ENCODE peak calls at places on chromosome 20, in four cellular contexts. One of them, this sample, is unnamed.

GRCh38 chr20:46226602-46227001 is 81.7 kb downstream of the CDH22 start:
- DNase-seq in activated CD8-positive, alpha-beta memory T cell treated with anti-CD3 and anti-CD28 coated beads, Interleukin-2, amount 50 U/mL, for 4 hours: no peak
- DNase-seq in stromal cell of bone marrow: no peak
- DNase-seq in heart left ventricle: no peak
- DNase-seq in this sample: no peak

GRCh38 chr20:57330998-57331397 is 1.4 kb downstream of the SPO11 start:
- DNase-seq in stromal cell of bone marrow: peak; percentile 15
- DNase-seq in heart left ventricle: no peak
- DNase-seq in activated CD8-positive, alpha-beta memory T cell treated with anti-CD3 and anti-CD28 coated beads, Interleukin-2, amount 50 U/mL, for 4 hours: no peak
- DNase-seq in this sample: no peak

GRCh38 chr20:38426006-38426405 is 9.1 kb downstream of the SNHG17 start:
- DNase-seq in heart left ventricle: peak; percentile 36
- DNase-seq in stromal cell of bone marrow: peak; percentile 92
- DNase-seq in activated CD8-positive, alpha-beta memory T cell treated with anti-CD3 and anti-CD28 coated beads, Interleukin-2, amount 50 U/mL, for 4 hours: no peak
- DNase-seq in this sample: no peak

GRCh38 chr20:54618412-54618811 is 143.0 kb downstream of the DOK5 start:
- DNase-seq in heart left ventricle: no peak
- DNase-seq in activated CD8-positive, alpha-beta memory T cell treated with anti-CD3 and anti-CD28 coated beads, Interleukin-2, amount 50 U/mL, for 4 hours: no peak
- DNase-seq in stromal cell of bone marrow: no peak
- DNase-seq in this sample: no peak

GRCh38 chr20:47751449-47751848 is 33.8 kb downstream of the SULF2 start:
- DNase-seq in heart left ventricle: no peak
- DNase-seq in activated CD8-positive, alpha-beta memory T cell treated with anti-CD3 and anti-CD28 coated beads, Interleukin-2, amount 50 U/mL, for 4 hours: no peak
- DNase-seq in stromal cell of bone marrow: no peak
- DNase-seq in this sample: no peak

GRCh38 chr20:18361678-18362077 is 73.4 kb downstream of the ZNF133 start:
- DNase-seq in stromal cell of bone marrow: no peak
- DNase-seq in heart left ventricle: no peak
- DNase-seq in activated CD8-positive, alpha-beta memory T cell treated with anti-CD3 and anti-CD28 coated beads, Interleukin-2, amount 50 U/mL, for 4 hours: no peak
- DNase-seq in this sample: no peak

GRCh38 chr20:23880426-23880825 is 878 bp upstream of the CST5 start:
- DNase-seq in stromal cell of bone marrow: no peak
- DNase-seq in heart left ventricle: no peak
- DNase-seq in activated CD8-positive, alpha-beta memory T cell treated with anti-CD3 and anti-CD28 coated beads, Interleukin-2, amount 50 U/mL, for 4 hours: no peak
- DNase-seq in this sample: no peak

GRCh38 chr20:46011631-46012482 is 3.1 kb downstream of the MMP9 start:
- DNase-seq in stromal cell of bone marrow: no peak
- DNase-seq in activated CD8-positive, alpha-beta memory T cell treated with anti-CD3 and anti-CD28 coated beads, Interleukin-2, amount 50 U/mL, for 4 hours: peak; percentile 34
- DNase-seq in heart left ventricle: peak; percentile 60
- DNase-seq in this sample: peak; percentile 72

GRCh38 chr20:57414867-57415592 is 23.8 kb downstream of the RBM38 start:
- DNase-seq in heart left ventricle: peak; percentile 17
- DNase-seq in activated CD8-positive, alpha-beta memory T cell treated with anti-CD3 and anti-CD28 coated beads, Interleukin-2, amount 50 U/mL, for 4 hours: no peak
- DNase-seq in stromal cell of bone marrow: no peak
- DNase-seq in this sample: no peak

GRCh38 chr20:50281831-50282591 is 91.4 kb downstream of the CEBPB start:
- DNase-seq in stromal cell of bone marrow: no peak
- DNase-seq in activated CD8-positive, alpha-beta memory T cell treated with anti-CD3 and anti-CD28 coated beads, Interleukin-2, amount 50 U/mL, for 4 hours: no peak
- DNase-seq in heart left ventricle: peak; percentile 24
- DNase-seq in this sample: no peak

GRCh38 chr20:53774487-53775203 is 181.0 kb upstream of the ZNF217 start:
- DNase-seq in stromal cell of bone marrow: peak; percentile 92
- DNase-seq in activated CD8-positive, alpha-beta memory T cell treated with anti-CD3 and anti-CD28 coated beads, Interleukin-2, amount 50 U/mL, for 4 hours: no peak
- DNase-seq in heart left ventricle: no peak
- DNase-seq in this sample: no peak

GRCh38 chr20:22373164-22373895 is 211.0 kb downstream of the FOXA2 start:
- DNase-seq in heart left ventricle: no peak
- DNase-seq in activated CD8-positive, alpha-beta memory T cell treated with anti-CD3 and anti-CD28 coated beads, Interleukin-2, amount 50 U/mL, for 4 hours: no peak
- DNase-seq in stromal cell of bone marrow: no peak
- DNase-seq in this sample: no peak

GRCh38 chr20:7722564-7722963 is 217.7 kb downstream of the HAO1 start:
- DNase-seq in activated CD8-positive, alpha-beta memory T cell treated with anti-CD3 and anti-CD28 coated beads, Interleukin-2, amount 50 U/mL, for 4 hours: no peak
- DNase-seq in heart left ventricle: no peak
- DNase-seq in stromal cell of bone marrow: no peak
- DNase-seq in this sample: no peak

GRCh38 chr20:59518881-59519706 is 85.2 kb upstream of the PHACTR3 start:
- DNase-seq in activated CD8-positive, alpha-beta memory T cell treated with anti-CD3 and anti-CD28 coated beads, Interleukin-2, amount 50 U/mL, for 4 hours: peak; percentile 23
- DNase-seq in stromal cell of bone marrow: peak; percentile 11
- DNase-seq in heart left ventricle: peak; percentile 22
- DNase-seq in this sample: no peak

GRCh38 chr20:44731657-44732056 is 14.0 kb upstream of the KCNK15 start:
- DNase-seq in activated CD8-positive, alpha-beta memory T cell treated with anti-CD3 and anti-CD28 coated beads, Interleukin-2, amount 50 U/mL, for 4 hours: no peak
- DNase-seq in stromal cell of bone marrow: no peak
- DNase-seq in heart left ventricle: peak; percentile 67
- DNase-seq in this sample: no peak

GRCh38 chr20:36572701-36573102 is 695 bp upstream of the TGIF2 start:
- DNase-seq in heart left ventricle: no peak
- DNase-seq in activated CD8-positive, alpha-beta memory T cell treated with anti-CD3 and anti-CD28 coated beads, Interleukin-2, amount 50 U/mL, for 4 hours: peak; percentile 71
- DNase-seq in stromal cell of bone marrow: no peak
- DNase-seq in this sample: peak; percentile 88

GRCh38 chr20:36063916-36064660 is 90.5 kb upstream of the EPB41L1 start:
- DNase-seq in stromal cell of bone marrow: no peak
- DNase-seq in heart left ventricle: no peak
- DNase-seq in activated CD8-positive, alpha-beta memory T cell treated with anti-CD3 and anti-CD28 coated beads, Interleukin-2, amount 50 U/mL, for 4 hours: no peak
- DNase-seq in this sample: no peak

GRCh38 chr20:37162674-37163073 is 16.5 kb upstream of the RPN2 start:
- DNase-seq in heart left ventricle: no peak
- DNase-seq in stromal cell of bone marrow: no peak
- DNase-seq in activated CD8-positive, alpha-beta memory T cell treated with anti-CD3 and anti-CD28 coated beads, Interleukin-2, amount 50 U/mL, for 4 hours: no peak
- DNase-seq in this sample: no peak

GRCh38 chr20:56358600-56359211 is at the start of gene FAM210B:
- DNase-seq in stromal cell of bone marrow: peak; percentile 88
- DNase-seq in heart left ventricle: peak; percentile 93
- DNase-seq in activated CD8-positive, alpha-beta memory T cell treated with anti-CD3 and anti-CD28 coated beads, Interleukin-2, amount 50 U/mL, for 4 hours: peak; percentile 76
- DNase-seq in this sample: peak; percentile 94

GRCh38 chr20:53748821-53749402 is 155.3 kb upstream of the ZNF217 start:
- DNase-seq in stromal cell of bone marrow: no peak
- DNase-seq in heart left ventricle: no peak
- DNase-seq in activated CD8-positive, alpha-beta memory T cell treated with anti-CD3 and anti-CD28 coated beads, Interleukin-2, amount 50 U/mL, for 4 hours: no peak
- DNase-seq in this sample: no peak

GRCh38 chr20:63350597-63351379 is 10.4 kb downstream of the CHRNA4 start:
- DNase-seq in stromal cell of bone marrow: no peak
- DNase-seq in heart left ventricle: no peak
- DNase-seq in activated CD8-positive, alpha-beta memory T cell treated with anti-CD3 and anti-CD28 coated beads, Interleukin-2, amount 50 U/mL, for 4 hours: no peak
- DNase-seq in this sample: no peak

GRCh38 chr20:2135018-2135417 is 33.4 kb downstream of the STK35 start:
- DNase-seq in stromal cell of bone marrow: no peak
- DNase-seq in activated CD8-positive, alpha-beta memory T cell treated with anti-CD3 and anti-CD28 coated beads, Interleukin-2, amount 50 U/mL, for 4 hours: no peak
- DNase-seq in heart left ventricle: no peak
- DNase-seq in this sample: no peak

GRCh38 chr20:35062478-35062877 is 30.1 kb downstream of the TRPC4AP start:
- DNase-seq in stromal cell of bone marrow: no peak
- DNase-seq in heart left ventricle: no peak
- DNase-seq in activated CD8-positive, alpha-beta memory T cell treated with anti-CD3 and anti-CD28 coated beads, Interleukin-2, amount 50 U/mL, for 4 hours: no peak
- DNase-seq in this sample: no peak

GRCh38 chr20:8616792-8617191 is 452.1 kb upstream of the PLCB4 start:
- DNase-seq in activated CD8-positive, alpha-beta memory T cell treated with anti-CD3 and anti-CD28 coated beads, Interleukin-2, amount 50 U/mL, for 4 hours: no peak
- DNase-seq in stromal cell of bone marrow: no peak
- DNase-seq in heart left ventricle: no peak
- DNase-seq in this sample: no peak

GRCh38 chr20:8434326-8434876 is 302.3 kb downstream of the PLCB1 start:
- DNase-seq in activated CD8-positive, alpha-beta memory T cell treated with anti-CD3 and anti-CD28 coated beads, Interleukin-2, amount 50 U/mL, for 4 hours: no peak
- DNase-seq in heart left ventricle: no peak
- DNase-seq in stromal cell of bone marrow: no peak
- DNase-seq in this sample: no peak

GRCh38 chr20:36507746-36508145 is 33.6 kb upstream of the MYL9 start:
- DNase-seq in stromal cell of bone marrow: no peak
- DNase-seq in activated CD8-positive, alpha-beta memory T cell treated with anti-CD3 and anti-CD28 coated beads, Interleukin-2, amount 50 U/mL, for 4 hours: no peak
- DNase-seq in heart left ventricle: no peak
- DNase-seq in this sample: no peak

GRCh38 chr20:46228671-46229070 is 79.6 kb downstream of the CDH22 start:
- DNase-seq in stromal cell of bone marrow: no peak
- DNase-seq in heart left ventricle: no peak
- DNase-seq in activated CD8-positive, alpha-beta memory T cell treated with anti-CD3 and anti-CD28 coated beads, Interleukin-2, amount 50 U/mL, for 4 hours: no peak
- DNase-seq in this sample: no peak

GRCh38 chr20:59222982-59223610 is 59.5 kb downstream of the ZNF831 start:
- DNase-seq in activated CD8-positive, alpha-beta memory T cell treated with anti-CD3 and anti-CD28 coated beads, Interleukin-2, amount 50 U/mL, for 4 hours: no peak
- DNase-seq in heart left ventricle: no peak
- DNase-seq in stromal cell of bone marrow: no peak
- DNase-seq in this sample: no peak

GRCh38 chr20:8116067-8116811 is 15.8 kb upstream of the PLCB1 start:
- DNase-seq in activated CD8-positive, alpha-beta memory T cell treated with anti-CD3 and anti-CD28 coated beads, Interleukin-2, amount 50 U/mL, for 4 hours: no peak
- DNase-seq in stromal cell of bone marrow: peak; percentile 81
- DNase-seq in heart left ventricle: no peak
- DNase-seq in this sample: no peak

GRCh38 chr20:35468671-35469334 is 13.4 kb downstream of the CEP250 start:
- DNase-seq in stromal cell of bone marrow: no peak
- DNase-seq in heart left ventricle: no peak
- DNase-seq in activated CD8-positive, alpha-beta memory T cell treated with anti-CD3 and anti-CD28 coated beads, Interleukin-2, amount 50 U/mL, for 4 hours: no peak
- DNase-seq in this sample: no peak

GRCh38 chr20:25040438-25040831 is 17.5 kb downstream of the ACSS1 start:
- DNase-seq in activated CD8-positive, alpha-beta memory T cell treated with anti-CD3 and anti-CD28 coated beads, Interleukin-2, amount 50 U/mL, for 4 hours: no peak
- DNase-seq in stromal cell of bone marrow: no peak
- DNase-seq in heart left ventricle: peak; percentile 39
- DNase-seq in this sample: no peak

GRCh38 chr20:54255157-54255556 is 47.3 kb downstream of the PFDN4 start:
- DNase-seq in activated CD8-positive, alpha-beta memory T cell treated with anti-CD3 and anti-CD28 coated beads, Interleukin-2, amount 50 U/mL, for 4 hours: no peak
- DNase-seq in heart left ventricle: no peak
- DNase-seq in stromal cell of bone marrow: peak; percentile 31
- DNase-seq in this sample: no peak

GRCh38 chr20:60035-60918 is 27.2 kb upstream of the DEFB125 start:
- DNase-seq in stromal cell of bone marrow: no peak
- DNase-seq in heart left ventricle: no peak
- DNase-seq in activated CD8-positive, alpha-beta memory T cell treated with anti-CD3 and anti-CD28 coated beads, Interleukin-2, amount 50 U/mL, for 4 hours: no peak
- DNase-seq in this sample: no peak

GRCh38 chr20:9344080-9344920 is 170.1 kb upstream of the LAMP5 start:
- DNase-seq in stromal cell of bone marrow: no peak
- DNase-seq in heart left ventricle: peak; percentile 38
- DNase-seq in activated CD8-positive, alpha-beta memory T cell treated with anti-CD3 and anti-CD28 coated beads, Interleukin-2, amount 50 U/mL, for 4 hours: no peak
- DNase-seq in this sample: no peak

GRCh38 chr20:45343867-45344721 is 4.1 kb downstream of the SDC4 start:
- DNase-seq in stromal cell of bone marrow: peak; percentile 87
- DNase-seq in heart left ventricle: peak; percentile 70
- DNase-seq in activated CD8-positive, alpha-beta memory T cell treated with anti-CD3 and anti-CD28 coated beads, Interleukin-2, amount 50 U/mL, for 4 hours: no peak
- DNase-seq in this sample: peak; percentile 67

GRCh38 chr20:50295345-50295744 is 104.7 kb downstream of the CEBPB start:
- DNase-seq in heart left ventricle: no peak
- DNase-seq in activated CD8-positive, alpha-beta memory T cell treated with anti-CD3 and anti-CD28 coated beads, Interleukin-2, amount 50 U/mL, for 4 hours: no peak
- DNase-seq in stromal cell of bone marrow: no peak
- DNase-seq in this sample: no peak

GRCh38 chr20:44990425-44990824 is 24.1 kb downstream of the STK4 start:
- DNase-seq in heart left ventricle: no peak
- DNase-seq in stromal cell of bone marrow: no peak
- DNase-seq in activated CD8-positive, alpha-beta memory T cell treated with anti-CD3 and anti-CD28 coated beads, Interleukin-2, amount 50 U/mL, for 4 hours: no peak
- DNase-seq in this sample: peak; percentile 75

GRCh38 chr20:18504479-18505060 is 3.2 kb upstream of the SEC23B start:
- DNase-seq in activated CD8-positive, alpha-beta memory T cell treated with anti-CD3 and anti-CD28 coated beads, Interleukin-2, amount 50 U/mL, for 4 hours: no peak
- DNase-seq in stromal cell of bone marrow: no peak
- DNase-seq in heart left ventricle: peak; percentile 39
- DNase-seq in this sample: no peak

GRCh38 chr20:9051508-9051907 is 17.4 kb upstream of the PLCB4 start:
- DNase-seq in stromal cell of bone marrow: peak; percentile 94
- DNase-seq in activated CD8-positive, alpha-beta memory T cell treated with anti-CD3 and anti-CD28 coated beads, Interleukin-2, amount 50 U/mL, for 4 hours: no peak
- DNase-seq in heart left ventricle: no peak
- DNase-seq in this sample: no peak

This sample was measured in activated effector memory CD4-positive, alpha-beta T cell treated with anti-CD3 and anti-CD28 coated beads, Interleukin-2, amount 50 U/mL, for 16 hours.